ENCODE peak calls at places on chromosome 13, in five cellular contexts. One of them, this sample, is unnamed.

GRCh38 chr13:114047358-114047881 is 73.5 kb upstream of the C13orf46 start:
- DNase-seq in stomach: no peak
- DNase-seq in heart right ventricle: no peak
- DNase-seq in upper lobe of right lung: no peak
- DNase-seq in body of pancreas: no peak
- DNase-seq in this sample: no peak

GRCh38 chr13:112058519-112058873 is 8.5 kb upstream of the SOX1 start:
- DNase-seq in stomach: no peak
- DNase-seq in heart right ventricle: no peak
- DNase-seq in upper lobe of right lung: no peak
- DNase-seq in body of pancreas: no peak
- DNase-seq in this sample: no peak

GRCh38 chr13:21079761-21080730 is 18.7 kb upstream of the LATS2 start:
- DNase-seq in stomach: no peak
- DNase-seq in heart right ventricle: peak; percentile 29
- DNase-seq in upper lobe of right lung: no peak
- DNase-seq in body of pancreas: peak; percentile 17
- DNase-seq in this sample: no peak

GRCh38 chr13:74696148-74696922 is 562.1 kb upstream of the KLF12 start:
- DNase-seq in stomach: no peak
- DNase-seq in heart right ventricle: no peak
- DNase-seq in upper lobe of right lung: no peak
- DNase-seq in body of pancreas: no peak
- DNase-seq in this sample: no peak

GRCh38 chr13:41791056-41791455 is 169.9 kb downstream of the VWA8 start:
- DNase-seq in stomach: no peak
- DNase-seq in heart right ventricle: no peak
- DNase-seq in upper lobe of right lung: no peak
- DNase-seq in body of pancreas: no peak
- DNase-seq in this sample: no peak

GRCh38 chr13:111948811-111949210 is 118.1 kb upstream of the SOX1 start:
- DNase-seq in stomach: peak; percentile 11
- DNase-seq in heart right ventricle: no peak
- DNase-seq in upper lobe of right lung: peak; percentile 29
- DNase-seq in body of pancreas: no peak
- DNase-seq in this sample: no peak

GRCh38 chr13:42073683-42074082 is 25.2 kb downstream of the DGKH start:
- DNase-seq in stomach: no peak
- DNase-seq in heart right ventricle: no peak
- DNase-seq in upper lobe of right lung: no peak
- DNase-seq in body of pancreas: no peak
- DNase-seq in this sample: no peak

GRCh38 chr13:23941216-23941615 is 43.9 kb upstream of the C1QTNF9B start:
- DNase-seq in stomach: no peak
- DNase-seq in heart right ventricle: no peak
- DNase-seq in upper lobe of right lung: no peak
- DNase-seq in body of pancreas: no peak
- DNase-seq in this sample: no peak

GRCh38 chr13:114099918-114100445 is 32.4 kb downstream of the RASA3 start:
- DNase-seq in stomach: no peak
- DNase-seq in heart right ventricle: no peak
- DNase-seq in upper lobe of right lung: peak; percentile 56
- DNase-seq in body of pancreas: peak; percentile 45
- DNase-seq in this sample: peak; percentile 22

DNA sequence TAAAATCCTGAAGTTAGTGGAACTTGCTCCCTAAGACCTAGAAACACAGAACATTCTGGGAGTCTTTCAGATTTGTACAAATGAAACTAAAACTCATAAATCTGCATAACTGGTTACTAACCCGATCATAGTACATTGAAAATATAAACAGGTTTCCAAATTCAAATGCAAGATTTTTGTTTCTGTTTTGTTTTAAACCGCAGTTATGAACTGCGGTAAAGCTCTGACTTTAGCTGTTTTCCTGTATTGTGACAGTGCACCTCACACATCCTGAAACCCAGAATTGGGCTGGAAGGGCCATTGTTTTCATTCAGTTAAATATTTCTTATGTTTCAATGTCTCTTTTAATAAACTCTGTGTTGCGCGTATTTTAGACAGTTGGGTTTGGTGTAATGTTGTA is 204.7 kb downstream of the SHISA2 start:
- DNase-seq in stomach: no peak
- DNase-seq in heart right ventricle: no peak
- DNase-seq in upper lobe of right lung: no peak
- DNase-seq in body of pancreas: no peak
- DNase-seq in this sample: no peak
- H3K27ac ChIP-seq in stomach: no peak overlapping the region
- H3K27ac ChIP-seq in heart right ventricle: peak overlapping the region; percentile 75
- H3K27ac ChIP-seq in upper lobe of right lung: no peak overlapping the region
- H3K27ac ChIP-seq in body of pancreas: no peak overlapping the region
- H3K27ac ChIP-seq in this sample: peak overlapping the region; percentile 44

DNA sequence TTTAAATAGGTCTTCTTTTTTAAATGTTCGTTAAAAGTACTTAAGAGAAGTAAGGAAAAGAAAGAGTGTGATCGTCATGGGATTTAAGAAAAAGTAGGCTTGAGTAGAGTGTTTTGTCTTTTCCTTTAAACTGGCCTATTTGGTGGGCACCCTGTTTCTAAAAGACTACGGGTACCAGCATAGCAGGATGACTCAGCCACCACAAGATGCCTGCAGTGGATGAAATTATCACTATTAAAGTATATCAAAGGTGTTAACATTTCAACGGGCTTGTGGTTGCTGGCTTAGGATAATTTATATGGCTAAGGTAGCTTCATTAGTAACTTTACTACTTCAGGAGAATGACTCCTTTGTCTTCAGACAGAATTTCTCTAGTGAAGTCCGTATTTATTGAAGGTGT is 112.6 kb downstream of the STARD13 start:
- DNase-seq in stomach: no peak
- DNase-seq in heart right ventricle: no peak
- DNase-seq in upper lobe of right lung: no peak
- DNase-seq in body of pancreas: no peak
- DNase-seq in this sample: no peak
- H3K4me1 ChIP-seq in stomach: peaks cover 6% of the 10 kb centered on the region
- H3K4me1 ChIP-seq in heart right ventricle: peaks cover 53% of the 10 kb centered on the region
- H3K4me1 ChIP-seq in upper lobe of right lung: no peaks in the 10 kb centered on the region
- H3K4me1 ChIP-seq in body of pancreas: peaks cover 28% of the 10 kb centered on the region
- H3K4me1 ChIP-seq in this sample: no peaks in the 10 kb centered on the region

DNA sequence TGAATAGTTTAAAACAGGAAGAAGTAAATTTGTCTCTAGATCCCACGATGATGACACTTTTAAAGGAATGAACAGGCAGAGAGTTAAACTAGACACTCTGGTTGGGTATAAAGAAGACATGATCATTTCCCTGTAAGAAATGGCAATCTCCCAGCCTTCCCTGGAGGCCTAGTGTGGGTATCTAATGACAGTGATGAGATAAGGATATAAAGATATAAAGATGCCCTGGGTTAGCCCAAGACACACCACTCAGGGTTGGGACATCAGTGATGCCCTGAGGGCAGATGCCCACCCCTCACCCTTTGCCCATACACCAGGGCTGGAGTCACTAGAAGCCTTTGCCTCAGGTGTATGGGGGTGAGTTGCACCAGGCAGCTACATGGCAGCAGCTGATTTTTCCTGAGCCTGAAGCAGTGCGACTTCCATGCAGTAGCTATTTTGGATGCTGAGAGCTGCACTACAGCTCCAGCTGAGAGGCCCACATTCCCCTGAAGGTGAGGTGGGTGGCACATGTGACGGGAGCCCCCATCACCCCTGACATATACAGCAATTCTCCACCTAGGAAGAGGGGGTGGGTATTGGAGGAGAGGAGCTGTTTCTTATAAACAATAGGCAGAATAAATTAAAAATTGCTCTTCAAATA is 177.5 kb downstream of the NDFIP2 start:
- DNase-seq in stomach: no peak
- DNase-seq in heart right ventricle: no peak
- DNase-seq in upper lobe of right lung: no peak
- DNase-seq in body of pancreas: no peak
- DNase-seq in this sample: no peak
- H3K27me3 ChIP-seq in stomach: no peaks in the 10 kb centered on the region
- H3K27me3 ChIP-seq in heart right ventricle: no peaks in the 10 kb centered on the region
- H3K27me3 ChIP-seq in upper lobe of right lung: no peaks in the 10 kb centered on the region
- H3K27me3 ChIP-seq in body of pancreas: no peaks in the 10 kb centered on the region
- H3K27me3 ChIP-seq in this sample: no peaks in the 10 kb centered on the region

GRCh38 chr13:97334690-97335089 is 99.3 kb upstream of the RAP2A start:
- DNase-seq in stomach: no peak
- DNase-seq in heart right ventricle: no peak
- DNase-seq in upper lobe of right lung: no peak
- DNase-seq in body of pancreas: no peak
- DNase-seq in this sample: no peak
- H3K27ac ChIP-seq in stomach: no peak overlapping the region
- H3K27ac ChIP-seq in heart right ventricle: no peak overlapping the region
- H3K27ac ChIP-seq in upper lobe of right lung: no peak overlapping the region
- H3K27ac ChIP-seq in body of pancreas: peak overlapping the region; percentile 16
- H3K27ac ChIP-seq in this sample: no peak overlapping the region

GRCh38 chr13:98274921-98275487 is 97.9 kb upstream of the RNF113B start:
- DNase-seq in stomach: no peak
- DNase-seq in heart right ventricle: no peak
- DNase-seq in upper lobe of right lung: no peak
- DNase-seq in body of pancreas: no peak
- DNase-seq in this sample: no peak

GRCh38 chr13:98272549-98272948 is 95.5 kb upstream of the RNF113B start:
- DNase-seq in stomach: no peak
- DNase-seq in heart right ventricle: no peak
- DNase-seq in upper lobe of right lung: no peak
- DNase-seq in body of pancreas: no peak
- DNase-seq in this sample: no peak

GRCh38 chr13:98270819-98271218 is 93.8 kb upstream of the RNF113B start:
- DNase-seq in stomach: no peak
- DNase-seq in heart right ventricle: no peak
- DNase-seq in upper lobe of right lung: no peak
- DNase-seq in body of pancreas: no peak
- DNase-seq in this sample: no peak

GRCh38 chr13:98273824-98274786 is 97.0 kb upstream of the RNF113B start:
- DNase-seq in stomach: no peak
- DNase-seq in heart right ventricle: no peak
- DNase-seq in upper lobe of right lung: no peak
- DNase-seq in body of pancreas: peak; percentile 32
- DNase-seq in this sample: no peak

DNA sequence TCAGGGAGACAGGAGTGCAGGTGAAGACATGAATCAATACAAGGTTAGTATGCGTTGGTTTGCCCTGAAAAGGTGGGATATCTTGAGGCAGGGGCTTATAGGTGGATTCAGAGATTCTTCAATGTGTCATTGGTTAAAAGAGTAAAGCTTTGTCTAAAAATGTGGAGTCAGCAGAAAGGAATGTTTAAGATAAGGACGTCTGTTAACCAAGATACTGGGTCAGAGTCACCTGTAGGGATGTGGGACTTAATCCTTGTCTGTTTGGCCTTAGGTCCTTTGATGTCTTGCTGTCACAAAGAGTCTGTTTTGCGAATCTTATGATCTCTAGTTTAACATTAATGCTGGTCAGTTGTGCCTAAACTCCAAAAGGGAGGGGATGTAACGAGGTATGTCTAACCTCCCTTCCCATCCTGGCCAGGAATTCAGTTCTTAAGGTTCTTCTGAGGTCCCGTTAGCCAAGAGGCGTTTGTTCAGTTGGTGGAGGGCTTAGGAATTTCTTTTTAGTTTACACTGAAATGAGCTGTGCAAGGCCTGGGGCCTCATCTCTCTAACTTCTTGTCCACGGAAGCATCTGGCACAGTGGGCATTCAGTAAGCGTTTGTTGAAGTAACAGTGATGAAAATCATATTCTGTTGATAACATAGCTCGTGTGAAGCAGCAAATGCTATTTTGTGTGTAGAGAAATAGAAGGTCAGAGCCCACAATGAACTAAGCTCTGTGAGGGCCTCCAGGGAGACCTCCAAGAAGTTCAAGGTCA is 96.2 kb upstream of the RNF113B start:
- DNase-seq in stomach: no peak
- DNase-seq in heart right ventricle: no peak
- DNase-seq in upper lobe of right lung: no peak
- DNase-seq in body of pancreas: no peak
- DNase-seq in this sample: no peak
- H3K4me1 ChIP-seq in stomach: peaks cover 18% of the 10 kb centered on the region
- H3K4me1 ChIP-seq in heart right ventricle: peaks cover 23% of the 10 kb centered on the region
- H3K4me1 ChIP-seq in upper lobe of right lung: peaks cover 11% of the 10 kb centered on the region
- H3K4me1 ChIP-seq in body of pancreas: peaks cover 49% of the 10 kb centered on the region
- H3K4me1 ChIP-seq in this sample: no peaks in the 10 kb centered on the region

DNA sequence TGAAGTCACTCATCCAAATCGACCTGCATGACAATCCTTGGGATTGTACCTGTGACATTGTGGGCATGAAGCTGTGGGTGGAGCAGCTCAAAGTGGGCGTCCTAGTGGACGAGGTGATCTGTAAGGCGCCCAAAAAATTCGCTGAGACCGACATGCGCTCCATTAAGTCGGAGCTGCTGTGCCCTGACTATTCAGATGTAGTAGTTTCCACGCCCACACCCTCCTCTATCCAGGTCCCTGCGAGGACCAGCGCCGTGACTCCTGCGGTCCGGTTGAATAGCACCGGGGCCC is 5.8 kb downstream of the SLITRK5 start:
- DNase-seq in stomach: no peak
- DNase-seq in heart right ventricle: no peak
- DNase-seq in upper lobe of right lung: no peak
- DNase-seq in body of pancreas: no peak
- DNase-seq in this sample: no peak
- H3K27me3 ChIP-seq in stomach: peaks cover 60% of the 10 kb centered on the region
- H3K27me3 ChIP-seq in heart right ventricle: peaks cover 68% of the 10 kb centered on the region
- H3K27me3 ChIP-seq in upper lobe of right lung: peaks cover 54% of the 10 kb centered on the region
- H3K27me3 ChIP-seq in body of pancreas: no peaks in the 10 kb centered on the region
- H3K27me3 ChIP-seq in this sample: peaks cover 21% of the 10 kb centered on the region

GRCh38 chr13:106011600-106011999 is 523.9 kb downstream of the EFNB2 start:
- DNase-seq in stomach: no peak
- DNase-seq in heart right ventricle: no peak
- DNase-seq in upper lobe of right lung: no peak
- DNase-seq in body of pancreas: no peak
- DNase-seq in this sample: no peak
- H3K27ac ChIP-seq in stomach: no peak overlapping the region
- H3K27ac ChIP-seq in heart right ventricle: no peak overlapping the region
- H3K27ac ChIP-seq in upper lobe of right lung: no peak overlapping the region
- H3K27ac ChIP-seq in body of pancreas: no peak overlapping the region
- H3K27ac ChIP-seq in this sample: no peak overlapping the region

GRCh38 chr13:36700170-36700569 is 26.4 kb downstream of the SERTM1 start:
- DNase-seq in stomach: no peak
- DNase-seq in heart right ventricle: no peak
- DNase-seq in upper lobe of right lung: no peak
- DNase-seq in body of pancreas: no peak
- DNase-seq in this sample: no peak

GRCh38 chr13:36696410-36696809 is 22.6 kb downstream of the SERTM1 start:
- DNase-seq in stomach: no peak
- DNase-seq in heart right ventricle: no peak
- DNase-seq in upper lobe of right lung: no peak
- DNase-seq in body of pancreas: no peak
- DNase-seq in this sample: no peak
- H3K4me1 ChIP-seq in stomach: no peaks in the 10 kb centered on the region
- H3K4me1 ChIP-seq in heart right ventricle: no peaks in the 10 kb centered on the region
- H3K4me1 ChIP-seq in upper lobe of right lung: no peaks in the 10 kb centered on the region
- H3K4me1 ChIP-seq in body of pancreas: no peaks in the 10 kb centered on the region
- H3K4me1 ChIP-seq in this sample: no peaks in the 10 kb centered on the region

GRCh38 chr13:78598933-78599332 is 4.4 kb downstream of the POU4F1 start:
- DNase-seq in stomach: no peak
- DNase-seq in heart right ventricle: no peak
- DNase-seq in upper lobe of right lung: no peak
- DNase-seq in body of pancreas: no peak
- DNase-seq in this sample: no peak
- H3K27me3 ChIP-seq in stomach: peaks cover 95% of the 10 kb centered on the region
- H3K27me3 ChIP-seq in heart right ventricle: peaks cover 96% of the 10 kb centered on the region
- H3K27me3 ChIP-seq in upper lobe of right lung: peaks cover 94% of the 10 kb centered on the region
- H3K27me3 ChIP-seq in body of pancreas: no peaks in the 10 kb centered on the region
- H3K27me3 ChIP-seq in this sample: peaks cover 83% of the 10 kb centered on the region

This sample was measured in effector memory CD4-positive, alpha-beta T cell.